ENCODE peak calls at places on chromosomes 3 and 15, in five cellular contexts. M is mesenchymal stem cell, F is H9, I is neuronal stem cell, U is H1. R is an unnamed sample.

GRCh38 chr15:63327648-63328421 is 50.4 kb downstream of the APH1B start:
- DNase-seq in M (no peak), F (no peak), I (no peak), U (no peak), R (no peak)

GRCh38 chr3:197997936-197998335 is 37.9 kb downstream of the LMLN start:
- DNase-seq in M (no peak), F (no peak), I (no peak), U (no peak), R (no peak)

GRCh38 chr3:134211797-134212196 is 38.9 kb downstream of the RYK start:
- DNase-seq in M (peak; percentile 65), F (peak; percentile 54), I (no peak), U (no peak), R (peak; percentile 78)

GRCh38 chr15:62075595-62076279 is 9.0 kb downstream of the C2CD4A start:
- DNase-seq in M (no peak), F (no peak), I (no peak), U (no peak), R (peak; percentile 68)

GRCh38 chr15:67836134-67836455 is 3.8 kb downstream of the RNU6-1 start:
- DNase-seq in M (no peak), F (no peak), I (no peak), U (no peak), R (no peak)

GRCh38 chr3:174640932-174641331 is 218.2 kb upstream of the NAALADL2 start:
- DNase-seq in M (no peak), F (no peak), I (no peak), U (no peak), R (no peak)

GRCh38 chr3:112128843-112129727 is 4.0 kb downstream of the GCSAM start:
- DNase-seq in M (peak; percentile 59), F (peak; percentile 61), I (no peak), U (no peak), R (peak; percentile 99)

GRCh38 chr3:99577160-99577559 is 61.2 kb upstream of the COL8A1 start:
- DNase-seq in M (no peak), F (no peak), I (no peak), U (no peak), R (no peak)

GRCh38 chr3:180749796-180750195 is 70.5 kb upstream of the CCDC39 start:
- DNase-seq in M (no peak), F (no peak), I (no peak), U (no peak), R (no peak)

DNA sequence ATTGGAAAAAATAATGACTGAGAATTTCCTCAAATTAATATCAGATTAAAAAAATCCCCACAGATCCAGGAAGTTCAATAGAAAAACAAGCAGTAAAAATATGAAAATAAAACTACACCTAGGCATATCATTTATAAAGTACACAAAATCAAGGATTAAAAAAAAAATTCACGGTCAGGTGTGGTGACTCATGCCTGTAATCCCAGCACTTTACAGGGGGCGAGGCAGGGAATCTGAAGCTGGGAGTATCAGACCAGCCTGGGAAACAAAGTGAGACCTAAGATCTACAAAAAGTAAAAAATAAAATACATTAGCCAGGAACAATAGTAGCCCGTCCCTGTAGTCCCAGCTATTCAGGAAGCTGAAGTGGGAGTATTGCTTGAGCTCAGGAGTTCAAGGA is 778.3 kb upstream of the ALCAM start:
- DNase-seq in M (no peak), F (no peak), I (no peak), U (no peak), R (no peak)
- H2BK12ac ChIP-seq in M (no peak overlapping the region), F (no peak overlapping the region), I (no peak overlapping the region), U (no peak overlapping the region), R (no peak overlapping the region)

DNA sequence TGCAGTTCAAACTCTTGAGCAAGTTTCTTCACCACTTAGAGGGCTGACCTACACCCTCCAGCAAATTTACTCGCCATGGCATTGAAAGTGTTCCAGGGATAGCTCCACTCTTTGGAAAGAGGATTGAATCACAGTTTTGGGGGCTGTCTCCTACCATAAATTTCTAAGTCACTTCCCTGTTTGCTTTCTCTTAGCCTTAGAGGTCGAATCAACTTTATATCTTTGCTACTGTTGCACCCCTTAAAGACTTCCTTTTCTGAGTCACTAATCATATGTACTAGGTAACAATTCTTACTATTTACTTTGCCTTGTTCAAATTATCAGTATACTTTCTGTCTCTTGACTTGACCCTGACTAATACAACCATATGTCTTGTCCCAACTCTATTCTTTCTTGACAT is 1151.8 kb upstream of the ALCAM start:
- DNase-seq in M (no peak), F (no peak), I (no peak), U (no peak), R (no peak)
- H2BK12ac ChIP-seq in M (no peak overlapping the region), F (no peak overlapping the region), I (no peak overlapping the region), U (no peak overlapping the region), R (no peak overlapping the region)

GRCh38 chr15:46946953-46947352 is 770.4 kb upstream of the SEMA6D start:
- DNase-seq in M (no peak), F (no peak), I (no peak), U (no peak), R (no peak)
- H2BK12ac ChIP-seq in M (no peak overlapping the region), F (no peak overlapping the region), I (no peak overlapping the region), U (no peak overlapping the region), R (no peak overlapping the region)

GRCh38 chr3:176872771-176873209 is 324.5 kb downstream of the TBL1XR1 start:
- DNase-seq in M (peak; percentile 55), F (peak; percentile 73), I (peak; percentile 49), U (peak; percentile 54), R (peak; percentile 86)

GRCh38 chr3:176867681-176868663 is 329.3 kb downstream of the TBL1XR1 start:
- DNase-seq in M (peak; percentile 6), F (no peak), I (no peak), U (no peak), R (peak; percentile 63)

GRCh38 chr3:176873261-176873660 is 324.0 kb downstream of the TBL1XR1 start:
- DNase-seq in M (no peak), F (no peak), I (no peak), U (no peak), R (peak; percentile 91)

DNA sequence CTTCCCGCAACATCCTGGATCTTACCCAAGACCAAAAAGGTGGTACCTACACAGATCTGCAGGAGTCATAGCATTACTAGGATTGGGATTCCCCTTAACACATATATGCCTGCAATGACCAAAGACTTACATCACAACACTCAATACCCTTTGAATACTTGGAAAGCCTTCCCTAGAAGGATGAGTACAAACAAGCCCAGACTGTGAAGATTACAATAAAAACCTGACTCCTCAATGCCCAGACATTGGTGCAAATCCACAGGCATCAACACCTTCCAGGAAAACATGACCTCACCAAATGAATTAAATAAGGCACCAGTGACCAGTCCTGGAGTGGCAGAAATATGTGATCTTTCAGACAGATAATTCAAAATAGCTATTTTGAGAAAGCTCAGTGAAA is 326.8 kb downstream of the TBL1XR1 start:
- DNase-seq in M (no peak), F (no peak), I (no peak), U (no peak), R (peak; percentile 94)
- H2BK12ac ChIP-seq in M (no peak overlapping the region), F (no peak overlapping the region), I (no peak overlapping the region), U (no peak overlapping the region), R (no peak overlapping the region)

DNA sequence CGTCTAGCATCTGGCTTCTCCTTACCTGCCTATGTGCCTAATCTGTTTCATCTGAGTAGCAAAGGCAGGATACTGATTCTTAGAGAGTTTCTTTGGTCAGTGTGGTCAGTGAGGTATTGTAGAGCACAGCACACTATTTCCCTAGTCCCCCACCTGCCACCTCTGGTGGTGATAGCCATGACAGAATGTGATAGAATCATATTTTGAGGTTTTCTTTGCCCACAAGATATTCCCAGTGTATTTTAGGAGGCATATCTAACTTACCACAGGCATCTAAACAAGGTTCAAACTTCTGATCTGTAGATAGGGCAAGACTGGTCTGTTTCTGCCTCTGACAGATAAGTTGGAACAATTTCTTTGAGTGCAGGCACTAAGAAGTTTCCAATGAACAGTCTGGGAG is 188.0 kb downstream of the SOX2 start:
- DNase-seq in M (no peak), F (no peak), I (no peak), U (no peak), R (peak; percentile 2)
- H2BK12ac ChIP-seq in M (no peak overlapping the region), F (no peak overlapping the region), I (no peak overlapping the region), U (no peak overlapping the region), R (no peak overlapping the region)

GRCh38 chr15:43009206-43009605 is 88.6 kb upstream of the TTBK2 start:
- DNase-seq in M (no peak), F (no peak), I (no peak), U (no peak), R (no peak)
- H2BK12ac ChIP-seq in M (no peak overlapping the region), F (no peak overlapping the region), I (no peak overlapping the region), U (no peak overlapping the region), R (no peak overlapping the region)

DNA sequence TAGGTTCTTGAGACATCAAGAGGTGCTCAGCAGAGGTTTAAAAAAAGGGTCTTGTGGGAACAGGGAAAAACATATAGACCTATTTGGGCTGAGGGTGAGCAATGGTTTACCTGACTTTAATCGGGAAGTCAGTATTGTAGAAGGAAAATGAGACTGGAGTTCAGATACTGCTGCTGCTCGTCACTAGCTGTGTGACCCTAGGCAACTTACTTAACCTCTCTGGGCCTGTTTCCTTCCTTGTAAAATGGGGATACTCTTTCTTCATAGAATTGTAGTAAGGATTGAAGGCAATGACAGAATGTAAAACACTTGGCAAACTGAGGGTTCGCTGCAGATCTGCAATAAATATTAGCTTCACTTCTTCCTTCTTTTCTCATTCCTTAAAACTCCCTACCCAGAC is 327.5 kb upstream of the PROK2 start:
- DNase-seq in M (no peak), F (no peak), I (no peak), U (no peak), R (no peak)
- H2BK12ac ChIP-seq in M (no peak overlapping the region), F (no peak overlapping the region), I (no peak overlapping the region), U (no peak overlapping the region), R (no peak overlapping the region)

DNA sequence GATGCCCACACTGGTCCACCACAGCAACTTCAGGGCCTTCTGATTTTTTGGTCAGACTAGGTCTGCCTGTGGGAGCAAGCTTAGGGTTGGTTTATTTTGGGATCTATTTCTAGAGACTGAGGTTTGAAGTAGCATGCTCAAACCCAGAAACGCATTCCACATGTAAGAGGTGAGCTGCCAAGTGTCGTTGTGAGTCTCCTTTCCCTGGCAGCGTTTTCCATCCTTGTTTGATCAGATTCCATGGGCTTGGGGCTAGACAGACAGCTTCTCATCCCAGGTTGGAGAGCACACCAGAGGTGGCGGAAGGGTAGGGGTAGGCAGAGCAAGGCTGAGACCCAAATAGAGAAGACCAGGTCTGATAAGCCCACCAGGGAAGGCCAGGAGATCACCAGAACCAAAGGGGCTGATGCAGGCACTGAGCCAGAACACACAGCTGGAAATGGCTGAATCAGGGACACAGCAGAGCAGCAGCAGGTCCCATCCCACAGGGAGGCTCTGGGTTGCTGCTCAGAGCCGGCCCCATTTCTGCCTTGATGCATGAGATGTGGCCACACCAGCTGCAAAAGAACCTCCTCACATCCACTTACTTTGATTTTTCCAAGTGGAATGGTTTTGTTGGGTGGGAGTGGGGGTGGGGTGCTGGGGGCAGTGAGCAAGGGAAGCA is 186.8 kb downstream of the THSD4 start:
- DNase-seq in M (no peak), F (no peak), I (no peak), U (no peak), R (no peak)
- H2BK12ac ChIP-seq in M (no peak overlapping the region), F (no peak overlapping the region), I (no peak overlapping the region), U (no peak overlapping the region), R (no peak overlapping the region)

GRCh38 chr3:17836919-17837318 is 94.5 kb upstream of the TBC1D5 start:
- DNase-seq in M (no peak), F (no peak), I (no peak), U (no peak), R (no peak)

GRCh38 chr3:17831366-17831765 is 88.9 kb upstream of the TBC1D5 start:
- DNase-seq in M (no peak), F (no peak), I (no peak), U (no peak), R (no peak)

GRCh38 chr3:17832021-17832420 is 89.6 kb upstream of the TBC1D5 start:
- DNase-seq in M (no peak), F (no peak), I (no peak), U (no peak), R (no peak)

GRCh38 chr3:17836092-17836491 is 93.7 kb upstream of the TBC1D5 start:
- DNase-seq in M (no peak), F (no peak), I (no peak), U (no peak), R (no peak)

GRCh38 chr3:17833786-17834559 is 91.5 kb upstream of the TBC1D5 start:
- DNase-seq in M (no peak), F (no peak), I (no peak), U (no peak), R (peak; percentile 76)
- H2BK12ac ChIP-seq in M (no peak overlapping the region), F (no peak overlapping the region), I (no peak overlapping the region), U (no peak overlapping the region), R (no peak overlapping the region)

R was measured in trophoblast cell.